ENCODE peak calls at places on chromosomes 11 and 22, in four cellular contexts. C is H1, O is IMR-90, I is A549. B is an unnamed sample.
A peak's percentile ranks its signal among the peaks of the same experiment; 100 is the strongest.

GRCh38 chr11:133081730-133082452 is 450.4 kb downstream of the OPCML start:
- DNase-seq in I (no peak), O (no peak), C (no peak), B (no peak)

GRCh38 chr22:18056161-18056666 is 21.6 kb upstream of the PEX26 start:
- DNase-seq in I (no peak), O (peak; percentile 76), C (no peak), B (peak; percentile 45)

GRCh38 chr11:88508558-88508807 is 170.9 kb upstream of the CTSC start:
- DNase-seq in O (no peak), C (peak; percentile 55), I (no peak), B (no peak)

GRCh38 chr22:48802576-48802975 is 1025.1 kb downstream of the BRD1 start:
- DNase-seq in O (no peak), C (no peak), I (no peak), B (no peak)

GRCh38 chr11:71429701-71430100 is 18.5 kb downstream of the DHCR7 start:
- DNase-seq in I (no peak), C (no peak), O (no peak), B (no peak)

GRCh38 chr22:25892678-25893077 is 150.7 kb downstream of the MYO18B start:
- DNase-seq in O (no peak), I (no peak), C (no peak), B (no peak)

GRCh38 chr11:128503231-128503991 is 83.9 kb downstream of the ETS1 start:
- DNase-seq in C (no peak), I (no peak), O (peak; percentile 96), B (no peak)

GRCh38 chr11:120249279-120250022 is 9.5 kb downstream of the POU2F3 start:
- DNase-seq in C (no peak), I (no peak), O (no peak), B (no peak)

GRCh38 chr11:131884461-131885073 is 514.2 kb downstream of the NTM start:
- DNase-seq in O (no peak), C (no peak), I (no peak), B (no peak)

GRCh38 chr11:19185516-19186052 is 16.2 kb downstream of the CSRP3 start:
- DNase-seq in I (no peak), C (no peak), O (no peak), B (no peak)

GRCh38 chr11:44979536-44980399 is 29.1 kb upstream of the TP53I11 start:
- DNase-seq in I (peak; percentile 75), C (no peak), O (no peak), B (no peak)

GRCh38 chr11:134947556-134947955 is 535.5 kb upstream of the B3GAT1 start:
- DNase-seq in O (no peak), I (no peak), C (no peak), B (no peak)

GRCh38 chr11:2850366-2850765 is 35.2 kb downstream of the CDKN1C start:
- DNase-seq in I (no peak), O (no peak), C (no peak), B (no peak)

GRCh38 chr11:77724639-77725038 is 87.0 kb upstream of the CLNS1A start:
- DNase-seq in I (no peak), O (no peak), C (no peak), B (no peak)

GRCh38 chr11:44005076-44005800 is 42.5 kb upstream of the ACCSL start:
- DNase-seq in O (no peak), I (no peak), C (peak; percentile 52), B (no peak)

GRCh38 chr11:94809251-94809650 is 41.1 kb downstream of the AMOTL1 start:
- DNase-seq in C (no peak), O (peak; percentile 63), I (no peak), B (no peak)

GRCh38 chr22:30338802-30339201 is 12.1 kb upstream of the TBC1D10A start:
- DNase-seq in O (no peak), I (no peak), C (no peak), B (no peak)

GRCh38 chr11:70424765-70425164 is 26.4 kb downstream of the CTTN start:
- DNase-seq in O (no peak), I (no peak), C (no peak), B (no peak)

GRCh38 chr22:33202455-33202854 is 144.3 kb upstream of the SYN3 start:
- DNase-seq in O (no peak), C (no peak), I (no peak), B (no peak)

GRCh38 chr11:27201454-27202302 is 161.1 kb downstream of the BBOX1 start:
- DNase-seq in O (peak; percentile 48), I (peak; percentile 76), C (no peak), B (peak; percentile 87)

GRCh38 chr22:28408702-28409101 is 270.9 kb downstream of the TTC28 start:
- DNase-seq in C (no peak), I (no peak), O (peak; percentile 53), B (no peak)

GRCh38 chr11:78171951-78172350 is 16.5 kb downstream of the KCTD21 start:
- DNase-seq in O (no peak), I (no peak), C (no peak), B (no peak)

GRCh38 chr11:37504925-37505324 is 906.9 kb upstream of the RAG2 start:
- DNase-seq in C (no peak), I (no peak), O (peak; percentile 95), B (no peak)

GRCh38 chr11:1081601-1082311 is 7.1 kb downstream of the MUC2 start:
- DNase-seq in I (no peak), O (no peak), C (no peak), B (no peak)

GRCh38 chr11:62358273-62358672 is 21.0 kb downstream of the ASRGL1 start:
- DNase-seq in I (no peak), O (no peak), C (no peak), B (no peak)

GRCh38 chr22:21043856-21044535 is 1.8 kb upstream of the LRRC74B start:
- DNase-seq in I (no peak), C (no peak), O (no peak), B (no peak)

GRCh38 chr22:30763815-30764686 is 69.4 kb downstream of the OSBP2 start:
- DNase-seq in O (peak; percentile 86), C (peak; percentile 61), I (peak; percentile 59), B (peak; percentile 57)

GRCh38 chr11:75718406-75719088 is 909 bp downstream of the MOGAT2 start:
- DNase-seq in C (no peak), O (no peak), I (no peak), B (no peak)

GRCh38 chr11:75720639-75721038 is 3.0 kb downstream of the MOGAT2 start:
- DNase-seq in O (no peak), I (no peak), C (no peak), B (no peak)

GRCh38 chr11:75717608-75718403 is at the start of gene MOGAT2:
- DNase-seq in I (no peak), C (no peak), O (no peak), B (no peak)

GRCh38 chr11:75719639-75720239 is 2.1 kb downstream of the MOGAT2 start:
- DNase-seq in I (no peak), O (no peak), C (no peak), B (no peak)

GRCh38 chr11:75719089-75719638 is 1.5 kb downstream of the MOGAT2 start:
- DNase-seq in O (peak; percentile 7), I (no peak), C (no peak), B (no peak)
- TF ChIP-seq MAFK in O (no peak), I (no peak), C (no peak), B (no peak)

DNA sequence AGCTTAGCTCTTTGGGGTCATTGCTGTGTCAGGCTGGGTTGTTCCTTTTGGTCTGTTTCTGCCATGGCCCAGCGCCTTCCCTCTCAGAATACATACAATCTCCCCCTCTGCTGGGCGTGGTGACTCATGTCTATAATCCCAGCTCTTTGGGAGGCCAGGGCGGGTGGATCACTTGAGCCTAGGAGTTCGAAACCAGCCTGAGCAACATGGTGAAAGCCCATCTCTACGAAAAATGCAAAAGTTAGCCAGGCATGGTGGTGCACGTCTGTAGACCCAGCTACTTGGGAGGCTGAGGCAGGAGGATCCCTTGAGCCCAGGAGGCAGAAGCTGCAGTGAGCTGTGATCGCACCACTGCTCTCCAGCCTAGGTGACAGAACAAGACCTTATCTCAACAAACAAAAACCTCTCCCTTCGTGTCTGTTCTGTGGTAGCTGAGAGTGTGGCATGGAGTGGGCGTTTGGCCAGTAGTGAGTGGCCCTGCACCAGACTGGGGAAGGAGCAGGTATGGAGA is 46.7 kb upstream of the RAB1B start:
- DNase-seq in C (no peak), O (peak; percentile 24), I (no peak), B (no peak)
- TF ChIP-seq MAFK in C (no peak), O (no peak), I (no peak), B (no peak)

GRCh38 chr11:48001438-48002021 is 21.2 kb downstream of the PTPRJ start:
- DNase-seq in C (no peak), O (peak; percentile 94), I (peak; percentile 36), B (no peak)
- TF ChIP-seq MAFK in C (no peak), O (no peak), I (no peak), B (no peak)

DNA sequence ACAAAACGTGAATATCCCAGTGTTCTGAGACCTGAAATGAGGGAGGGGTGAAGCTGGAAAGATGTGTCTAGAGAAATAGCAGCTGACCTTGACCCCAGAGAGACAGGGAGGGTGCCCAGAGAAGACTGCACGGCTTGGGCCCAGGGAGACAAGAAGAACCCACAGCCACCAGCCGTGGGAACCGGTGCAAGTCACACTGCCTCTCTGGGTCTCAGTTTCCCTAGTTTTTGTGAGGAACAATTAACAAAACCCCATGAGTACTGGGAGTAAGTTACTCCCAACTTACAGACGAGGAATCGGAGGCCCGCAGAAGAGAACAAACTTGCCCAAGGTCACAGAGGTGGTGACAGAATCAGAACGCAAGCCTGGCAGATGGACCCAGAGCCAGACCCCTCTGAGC is 19.2 kb downstream of the TNKS1BP1 start:
- DNase-seq in C (no peak), O (no peak), I (no peak), B (no peak)
- TF ChIP-seq MAFK in C (no peak), O (no peak), I (no peak), B (no peak)

GRCh38 chr11:65489061-65489705 is 9.7 kb upstream of the MALAT1 start:
- DNase-seq in C (peak; percentile 75), O (peak; percentile 90), I (no peak), B (peak; percentile 34)
- TF ChIP-seq MAFK in C (no peak), O (peak; percentile 52), I (peak; percentile 88), B (no peak)

GRCh38 chr11:111302298-111302697 is 4.0 kb downstream of the POU2AF3 start:
- DNase-seq in C (no peak), O (no peak), I (no peak), B (no peak)
- TF ChIP-seq MAFK in C (no peak), O (no peak), I (no peak), B (no peak)

GRCh38 chr11:35144811-35145210 is 5.8 kb downstream of the CD44 start:
- DNase-seq in I (no peak), O (peak; percentile 72), C (no peak), B (no peak)

GRCh38 chr11:35146074-35146521 is 7.1 kb downstream of the CD44 start:
- DNase-seq in C (no peak), O (no peak), I (no peak), B (no peak)

GRCh38 chr11:35146711-35147110 is 7.7 kb downstream of the CD44 start:
- DNase-seq in O (peak; percentile 51), C (no peak), I (no peak), B (no peak)

GRCh38 chr11:35144103-35144741 is 5.3 kb downstream of the CD44 start:
- DNase-seq in O (peak; percentile 84), C (no peak), I (no peak), B (no peak)

DNA sequence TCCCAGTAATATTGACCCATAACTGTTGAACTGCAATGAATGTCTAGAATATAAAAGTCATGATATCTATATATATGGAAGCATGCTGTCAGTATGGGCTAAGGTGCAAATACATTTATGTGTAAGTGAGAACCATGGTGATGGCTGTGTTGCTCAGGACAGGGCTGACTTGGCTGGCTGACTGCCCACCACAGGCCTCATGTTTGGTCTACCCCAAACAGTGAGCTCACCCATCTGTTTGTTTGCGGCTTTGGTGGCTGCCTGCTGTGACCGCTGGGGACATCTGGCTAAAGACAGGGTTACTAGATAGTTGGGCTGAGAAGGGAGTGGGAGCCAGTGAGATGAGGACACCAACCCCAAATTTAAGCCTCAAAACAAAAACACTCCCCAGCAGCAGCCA is 6.3 kb downstream of the CD44 start:
- DNase-seq in I (no peak), O (peak; percentile 60), C (no peak), B (peak; percentile 30)
- TF ChIP-seq MAFK in I (no peak), O (no peak), C (no peak), B (no peak)

B was measured in K562.